ENCODE peak calls at places on chromosomes 1 and 21, in six cellular contexts. One of them, this sample, is unnamed.

GRCh38 chr1:16237343-16237830 is 404 bp upstream of the CPLANE2 start:
- DNase-seq in NCI-H1417: no peak
- DNase-seq in GM12891: no peak
- DNase-seq in GM04503: no peak
- DNase-seq in GM23338: no peak
- DNase-seq in dorsolateral prefrontal cortex: no peak
- DNase-seq in this sample: no peak

GRCh38 chr1:180898441-180899219 is 14.1 kb upstream of the KIAA1614 start:
- DNase-seq in GM23338: peak
- DNase-seq in GM04503: no peak
- DNase-seq in GM12891: no peak
- DNase-seq in dorsolateral prefrontal cortex: no peak
- DNase-seq in NCI-H1417: no peak
- DNase-seq in this sample: no peak

GRCh38 chr21:38027901-38028300 is 111.6 kb upstream of the KCNJ6 start:
- DNase-seq in NCI-H1417: no peak
- DNase-seq in GM04503: peak
- DNase-seq in GM23338: no peak
- DNase-seq in dorsolateral prefrontal cortex: no peak
- DNase-seq in GM12891: no peak
- DNase-seq in this sample: no peak

GRCh38 chr21:46190491-46191131 is 6.4 kb upstream of the SPATC1L start:
- DNase-seq in GM23338: no peak
- DNase-seq in NCI-H1417: no peak
- DNase-seq in dorsolateral prefrontal cortex: peak
- DNase-seq in GM12891: no peak
- DNase-seq in GM04503: no peak
- DNase-seq in this sample: no peak

GRCh38 chr21:34027727-34028461 is 45.5 kb upstream of the MRPS6 start:
- DNase-seq in GM04503: no peak
- DNase-seq in GM23338: no peak
- DNase-seq in dorsolateral prefrontal cortex: no peak
- DNase-seq in GM12891: no peak
- DNase-seq in NCI-H1417: no peak
- DNase-seq in this sample: no peak

GRCh38 chr1:186978596-186979556 is 150.1 kb downstream of the PLA2G4A start:
- DNase-seq in dorsolateral prefrontal cortex: no peak
- DNase-seq in GM12891: no peak
- DNase-seq in NCI-H1417: no peak
- DNase-seq in GM04503: no peak
- DNase-seq in GM23338: no peak
- DNase-seq in this sample: no peak

GRCh38 chr21:15722591-15723324 is 7.0 kb upstream of the USP25 start:
- DNase-seq in dorsolateral prefrontal cortex: no peak
- DNase-seq in GM12891: no peak
- DNase-seq in GM04503: no peak
- DNase-seq in GM23338: peak
- DNase-seq in NCI-H1417: no peak
- DNase-seq in this sample: no peak

GRCh38 chr1:199759268-199759724 is 268.2 kb upstream of the NR5A2 start:
- DNase-seq in dorsolateral prefrontal cortex: no peak
- DNase-seq in GM12891: no peak
- DNase-seq in NCI-H1417: no peak
- DNase-seq in GM04503: no peak
- DNase-seq in GM23338: no peak
- DNase-seq in this sample: no peak

GRCh38 chr21:38433516-38433915 is 64.8 kb downstream of the ERG start:
- DNase-seq in GM12891: no peak
- DNase-seq in GM04503: no peak
- DNase-seq in NCI-H1417: no peak
- DNase-seq in dorsolateral prefrontal cortex: no peak
- DNase-seq in GM23338: no peak
- DNase-seq in this sample: no peak

GRCh38 chr1:27099904-27100796 is 54.8 kb downstream of the SLC9A1 start:
- DNase-seq in GM04503: no peak
- DNase-seq in NCI-H1417: peak
- DNase-seq in GM12891: no peak
- DNase-seq in GM23338: peak
- DNase-seq in dorsolateral prefrontal cortex: no peak
- DNase-seq in this sample: no peak

GRCh38 chr1:19799233-19799876 is 361 bp downstream of the TMCO4 start:
- DNase-seq in dorsolateral prefrontal cortex: no peak
- DNase-seq in GM04503: no peak
- DNase-seq in GM12891: peak
- DNase-seq in NCI-H1417: peak
- DNase-seq in GM23338: peak
- DNase-seq in this sample: no peak

GRCh38 chr1:69987881-69988280 is 217.5 kb downstream of the LRRC40 start:
- DNase-seq in NCI-H1417: no peak
- DNase-seq in GM04503: no peak
- DNase-seq in GM23338: no peak
- DNase-seq in dorsolateral prefrontal cortex: no peak
- DNase-seq in GM12891: no peak
- DNase-seq in this sample: no peak

This sample was measured in frontal cortex.